ENCODE peak calls at places on chromosomes 3 and 15, in six cellular contexts. One of them, this sample, is unnamed.

GRCh38 chr3:32313723-32314473 is 75.4 kb downstream of the CMTM8 start:
- DNase-seq in HTR-8/SVneo: peak; percentile 38
- DNase-seq in DMS153: no peak
- DNase-seq in activated T-cell treated with anti-CD3 and anti-CD28 coated beads, Interleukin-2, amount 50 U/mL, for 48 hours: peak; percentile 43
- DNase-seq in astrocyte: peak; percentile 37
- DNase-seq in stomach: no peak
- DNase-seq in this sample: no peak

GRCh38 chr15:82952156-82953081 is at the start of gene HOMER2:
- DNase-seq in stomach: peak; percentile 85
- DNase-seq in astrocyte: peak; percentile 13
- DNase-seq in HTR-8/SVneo: peak; percentile 39
- DNase-seq in DMS153: no peak
- DNase-seq in activated T-cell treated with anti-CD3 and anti-CD28 coated beads, Interleukin-2, amount 50 U/mL, for 48 hours: peak; percentile 27
- DNase-seq in this sample: peak; percentile 41

GRCh38 chr15:47206358-47206978 is 510.8 kb upstream of the SEMA6D start:
- DNase-seq in HTR-8/SVneo: no peak
- DNase-seq in activated T-cell treated with anti-CD3 and anti-CD28 coated beads, Interleukin-2, amount 50 U/mL, for 48 hours: no peak
- DNase-seq in DMS153: no peak
- DNase-seq in stomach: no peak
- DNase-seq in astrocyte: no peak
- DNase-seq in this sample: no peak

GRCh38 chr3:115111632-115112031 is 35.5 kb downstream of the ZBTB20 start:
- DNase-seq in stomach: no peak
- DNase-seq in astrocyte: peak; percentile 8
- DNase-seq in activated T-cell treated with anti-CD3 and anti-CD28 coated beads, Interleukin-2, amount 50 U/mL, for 48 hours: no peak
- DNase-seq in DMS153: no peak
- DNase-seq in HTR-8/SVneo: no peak
- DNase-seq in this sample: no peak

GRCh38 chr3:77254967-77255831 is 215.3 kb downstream of the ROBO2 start:
- DNase-seq in DMS153: peak; percentile 7
- DNase-seq in stomach: peak; percentile 40
- DNase-seq in HTR-8/SVneo: peak; percentile 30
- DNase-seq in activated T-cell treated with anti-CD3 and anti-CD28 coated beads, Interleukin-2, amount 50 U/mL, for 48 hours: no peak
- DNase-seq in astrocyte: peak; percentile 12
- DNase-seq in this sample: peak; percentile 70

GRCh38 chr3:9173445-9173844 is 76.0 kb downstream of the SRGAP3 start:
- DNase-seq in HTR-8/SVneo: no peak
- DNase-seq in astrocyte: no peak
- DNase-seq in stomach: no peak
- DNase-seq in activated T-cell treated with anti-CD3 and anti-CD28 coated beads, Interleukin-2, amount 50 U/mL, for 48 hours: no peak
- DNase-seq in DMS153: no peak
- DNase-seq in this sample: no peak

GRCh38 chr3:39573392-39573791 is 105.9 kb downstream of the MOBP start:
- DNase-seq in DMS153: no peak
- DNase-seq in astrocyte: no peak
- DNase-seq in activated T-cell treated with anti-CD3 and anti-CD28 coated beads, Interleukin-2, amount 50 U/mL, for 48 hours: no peak
- DNase-seq in HTR-8/SVneo: no peak
- DNase-seq in stomach: no peak
- DNase-seq in this sample: no peak

GRCh38 chr3:188792788-188793187 is 379.0 kb upstream of the TPRG1 start:
- DNase-seq in HTR-8/SVneo: no peak
- DNase-seq in astrocyte: no peak
- DNase-seq in activated T-cell treated with anti-CD3 and anti-CD28 coated beads, Interleukin-2, amount 50 U/mL, for 48 hours: no peak
- DNase-seq in DMS153: no peak
- DNase-seq in stomach: no peak
- DNase-seq in this sample: peak; percentile 52

GRCh38 chr3:178525180-178525704 is 11.0 kb upstream of the KCNMB2 start:
- DNase-seq in HTR-8/SVneo: no peak
- DNase-seq in stomach: no peak
- DNase-seq in DMS153: no peak
- DNase-seq in activated T-cell treated with anti-CD3 and anti-CD28 coated beads, Interleukin-2, amount 50 U/mL, for 48 hours: no peak
- DNase-seq in astrocyte: no peak
- DNase-seq in this sample: no peak

GRCh38 chr15:68578175-68578959 is 426 bp upstream of the CORO2B start:
- DNase-seq in activated T-cell treated with anti-CD3 and anti-CD28 coated beads, Interleukin-2, amount 50 U/mL, for 48 hours: peak; percentile 56
- DNase-seq in stomach: peak; percentile 48
- DNase-seq in astrocyte: peak; percentile 41
- DNase-seq in HTR-8/SVneo: peak; percentile 38
- DNase-seq in DMS153: peak; percentile 47
- DNase-seq in this sample: peak; percentile 78

GRCh38 chr3:117735481-117736101 is 1026.0 kb downstream of the TUSC7 start:
- DNase-seq in astrocyte: peak; percentile 87
- DNase-seq in DMS153: no peak
- DNase-seq in HTR-8/SVneo: peak; percentile 1
- DNase-seq in stomach: no peak
- DNase-seq in activated T-cell treated with anti-CD3 and anti-CD28 coated beads, Interleukin-2, amount 50 U/mL, for 48 hours: no peak
- DNase-seq in this sample: no peak

GRCh38 chr15:51314391-51315337 is 23.7 kb downstream of the CYP19A1 start:
- DNase-seq in astrocyte: no peak
- DNase-seq in HTR-8/SVneo: no peak
- DNase-seq in activated T-cell treated with anti-CD3 and anti-CD28 coated beads, Interleukin-2, amount 50 U/mL, for 48 hours: no peak
- DNase-seq in DMS153: no peak
- DNase-seq in stomach: no peak
- DNase-seq in this sample: no peak

GRCh38 chr3:53835257-53835656 is 11.0 kb downstream of the CHDH start:
- DNase-seq in HTR-8/SVneo: no peak
- DNase-seq in astrocyte: no peak
- DNase-seq in stomach: no peak
- DNase-seq in activated T-cell treated with anti-CD3 and anti-CD28 coated beads, Interleukin-2, amount 50 U/mL, for 48 hours: no peak
- DNase-seq in DMS153: no peak
- DNase-seq in this sample: no peak

GRCh38 chr3:45345849-45346535 is 42.4 kb upstream of the LARS2 start:
- DNase-seq in HTR-8/SVneo: no peak
- DNase-seq in activated T-cell treated with anti-CD3 and anti-CD28 coated beads, Interleukin-2, amount 50 U/mL, for 48 hours: no peak
- DNase-seq in DMS153: no peak
- DNase-seq in stomach: no peak
- DNase-seq in astrocyte: no peak
- DNase-seq in this sample: no peak

This sample was measured in midbrain.